ENCODE peak calls at places on chromosomes 5 and 9, in eight cellular contexts. One of them, this sample, is unnamed.

GRCh38 chr9:22040760-22041159 is 31.7 kb upstream of the CDKN2B start:
- DNase-seq in HCT116: no peak
- DNase-seq in HL-60: no peak
- DNase-seq in SK-N-SH: no peak
- DNase-seq in sigmoid colon: no peak
- DNase-seq in breast epithelium: no peak
- DNase-seq in H1: no peak
- DNase-seq in spleen: no peak
- DNase-seq in this sample: no peak

GRCh38 chr5:62005551-62005950 is 300.5 kb upstream of the KIF2A start:
- DNase-seq in HCT116: no peak
- DNase-seq in HL-60: no peak
- DNase-seq in SK-N-SH: no peak
- DNase-seq in sigmoid colon: no peak
- DNase-seq in breast epithelium: no peak
- DNase-seq in H1: no peak
- DNase-seq in spleen: no peak
- DNase-seq in this sample: no peak

GRCh38 chr9:129889936-129890717 is 54.9 kb downstream of the USP20 start:
- DNase-seq in HCT116: no peak
- DNase-seq in HL-60: peak; percentile 64
- DNase-seq in SK-N-SH: no peak
- DNase-seq in sigmoid colon: no peak
- DNase-seq in breast epithelium: no peak
- DNase-seq in H1: peak; percentile 64
- DNase-seq in spleen: peak; percentile 90
- DNase-seq in this sample: peak; percentile 75

GRCh38 chr5:180391276-180391675 is 38.1 kb upstream of the GFPT2 start:
- DNase-seq in HCT116: no peak
- DNase-seq in HL-60: no peak
- DNase-seq in SK-N-SH: peak; percentile 14
- DNase-seq in sigmoid colon: no peak
- DNase-seq in breast epithelium: no peak
- DNase-seq in H1: no peak
- DNase-seq in spleen: no peak
- DNase-seq in this sample: no peak

GRCh38 chr5:91850031-91850430 is 466.9 kb upstream of the ARRDC3 start:
- DNase-seq in HCT116: no peak
- DNase-seq in HL-60: no peak
- DNase-seq in SK-N-SH: no peak
- DNase-seq in sigmoid colon: no peak
- DNase-seq in breast epithelium: no peak
- DNase-seq in H1: no peak
- DNase-seq in spleen: no peak
- DNase-seq in this sample: no peak

GRCh38 chr5:74641014-74641777 is 668 bp upstream of the ENC1 start:
- DNase-seq in HCT116: peak; percentile 48
- DNase-seq in HL-60: peak; percentile 37
- DNase-seq in SK-N-SH: peak; percentile 79
- DNase-seq in sigmoid colon: peak; percentile 81
- DNase-seq in breast epithelium: peak; percentile 61
- DNase-seq in H1: peak; percentile 77
- DNase-seq in spleen: peak; percentile 93
- DNase-seq in this sample: no peak

GRCh38 chr9:3467593-3468219 is 58.1 kb downstream of the RFX3 start:
- DNase-seq in HCT116: peak; percentile 38
- DNase-seq in HL-60: peak; percentile 1
- DNase-seq in SK-N-SH: peak; percentile 50
- DNase-seq in sigmoid colon: peak; percentile 71
- DNase-seq in breast epithelium: no peak
- DNase-seq in H1: no peak
- DNase-seq in spleen: peak; percentile 78
- DNase-seq in this sample: no peak

GRCh38 chr9:74974558-74974957 is 21.8 kb upstream of the C9orf40 start:
- DNase-seq in HCT116: no peak
- DNase-seq in HL-60: no peak
- DNase-seq in SK-N-SH: no peak
- DNase-seq in sigmoid colon: no peak
- DNase-seq in breast epithelium: no peak
- DNase-seq in H1: no peak
- DNase-seq in spleen: no peak
- DNase-seq in this sample: no peak

GRCh38 chr5:140108093-140109049 is 5.5 kb upstream of the PURA start:
- DNase-seq in HCT116: no peak
- DNase-seq in HL-60: no peak
- DNase-seq in SK-N-SH: peak; percentile 58
- DNase-seq in sigmoid colon: peak; percentile 66
- DNase-seq in breast epithelium: no peak
- DNase-seq in H1: peak; percentile 60
- DNase-seq in spleen: peak; percentile 85
- DNase-seq in this sample: no peak

GRCh38 chr9:95101326-95101725 is 216.2 kb downstream of the FANCC start:
- DNase-seq in HCT116: no peak
- DNase-seq in HL-60: no peak
- DNase-seq in SK-N-SH: no peak
- DNase-seq in sigmoid colon: no peak
- DNase-seq in breast epithelium: no peak
- DNase-seq in H1: no peak
- DNase-seq in spleen: no peak
- DNase-seq in this sample: no peak

GRCh38 chr9:112380102-112380581 is at the start of gene HSDL2:
- DNase-seq in HCT116: no peak
- DNase-seq in HL-60: no peak
- DNase-seq in SK-N-SH: no peak
- DNase-seq in sigmoid colon: peak; percentile 82
- DNase-seq in breast epithelium: no peak
- DNase-seq in H1: no peak
- DNase-seq in spleen: no peak
- DNase-seq in this sample: no peak

GRCh38 chr5:150211156-150212030 is 21.5 kb downstream of the SLC6A7 start:
- DNase-seq in HCT116: no peak
- DNase-seq in HL-60: no peak
- DNase-seq in SK-N-SH: no peak
- DNase-seq in sigmoid colon: no peak
- DNase-seq in breast epithelium: no peak
- DNase-seq in H1: peak; percentile 79
- DNase-seq in spleen: no peak
- DNase-seq in this sample: no peak

GRCh38 chr5:131513780-131514179 is 121.2 kb downstream of the RAPGEF6 start:
- DNase-seq in HCT116: no peak
- DNase-seq in HL-60: no peak
- DNase-seq in SK-N-SH: no peak
- DNase-seq in sigmoid colon: no peak
- DNase-seq in breast epithelium: no peak
- DNase-seq in H1: no peak
- DNase-seq in spleen: peak; percentile 57
- DNase-seq in this sample: no peak

GRCh38 chr5:131509811-131510210 is 125.2 kb downstream of the RAPGEF6 start:
- DNase-seq in HCT116: no peak
- DNase-seq in HL-60: no peak
- DNase-seq in SK-N-SH: no peak
- DNase-seq in sigmoid colon: no peak
- DNase-seq in breast epithelium: no peak
- DNase-seq in H1: no peak
- DNase-seq in spleen: no peak
- DNase-seq in this sample: no peak

GRCh38 chr5:131511934-131512333 is 123.1 kb downstream of the RAPGEF6 start:
- DNase-seq in HCT116: no peak
- DNase-seq in HL-60: no peak
- DNase-seq in SK-N-SH: no peak
- DNase-seq in sigmoid colon: no peak
- DNase-seq in breast epithelium: no peak
- DNase-seq in H1: no peak
- DNase-seq in spleen: no peak
- DNase-seq in this sample: no peak

GRCh38 chr5:131515348-131515747 is 119.7 kb downstream of the RAPGEF6 start:
- DNase-seq in HCT116: no peak
- DNase-seq in HL-60: no peak
- DNase-seq in SK-N-SH: no peak
- DNase-seq in sigmoid colon: no peak
- DNase-seq in breast epithelium: no peak
- DNase-seq in H1: no peak
- DNase-seq in spleen: no peak
- DNase-seq in this sample: no peak

GRCh38 chr5:131514316-131515275 is 120.4 kb downstream of the RAPGEF6 start:
- DNase-seq in HCT116: no peak
- DNase-seq in HL-60: no peak
- DNase-seq in SK-N-SH: no peak
- DNase-seq in sigmoid colon: no peak
- DNase-seq in breast epithelium: no peak
- DNase-seq in H1: no peak
- DNase-seq in spleen: no peak
- DNase-seq in this sample: no peak
- H3K4me3 ChIP-seq in HCT116: no peak overlapping the region
- H3K4me3 ChIP-seq in HL-60: no peak overlapping the region
- H3K4me3 ChIP-seq in SK-N-SH: no peak overlapping the region
- H3K4me3 ChIP-seq in sigmoid colon: no peak overlapping the region
- H3K4me3 ChIP-seq in breast epithelium: no peak overlapping the region
- H3K4me3 ChIP-seq in H1: no peak overlapping the region
- H3K4me3 ChIP-seq in spleen: no peak overlapping the region
- H3K4me3 ChIP-seq in this sample: no peak overlapping the region

DNA sequence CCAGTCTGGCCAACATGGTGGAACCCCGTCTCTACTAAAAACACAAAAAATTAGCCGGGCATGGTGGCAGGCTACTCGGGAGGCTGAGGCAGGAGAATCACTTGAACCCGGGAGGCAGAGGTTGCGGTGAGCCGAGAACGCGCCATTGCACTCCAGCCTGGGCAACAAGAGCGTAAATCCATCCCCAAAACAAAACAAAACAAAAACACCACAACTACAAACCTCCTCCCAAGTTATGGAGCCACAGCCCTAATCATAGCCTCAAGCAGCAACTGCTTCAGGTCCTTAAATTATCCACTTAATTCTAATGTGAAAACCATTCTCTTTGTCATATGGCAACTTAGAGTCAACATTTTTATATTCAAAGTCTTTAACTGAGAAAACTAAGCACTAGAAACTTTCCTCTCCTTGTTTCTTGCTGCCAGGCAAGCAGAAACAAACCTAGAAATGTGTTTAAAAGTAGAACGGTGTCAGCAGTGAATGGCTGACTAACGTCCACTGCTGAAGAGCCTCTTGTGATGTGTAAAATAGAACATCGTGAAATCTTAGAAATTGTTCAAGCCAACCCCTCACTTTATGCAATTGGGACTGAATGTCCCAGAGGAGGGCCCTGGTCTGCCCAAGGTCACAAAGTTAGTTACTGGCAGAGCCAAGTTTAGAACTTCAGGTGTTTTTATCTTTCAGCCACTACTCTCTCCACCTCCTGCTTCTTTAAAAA is 5.7 kb downstream of the TMEM245 start:
- DNase-seq in HCT116: no peak
- DNase-seq in HL-60: no peak
- DNase-seq in SK-N-SH: no peak
- DNase-seq in sigmoid colon: no peak
- DNase-seq in breast epithelium: no peak
- DNase-seq in H1: no peak
- DNase-seq in spleen: no peak
- DNase-seq in this sample: no peak
- TF ChIP-seq POLR2AphosphoS5 in HCT116: no peak
- TF ChIP-seq POLR2AphosphoS5 in HL-60: no peak
- TF ChIP-seq POLR2AphosphoS5 in SK-N-SH: no peak
- TF ChIP-seq POLR2AphosphoS5 in sigmoid colon: peak; percentile 44
- TF ChIP-seq POLR2AphosphoS5 in breast epithelium: no peak
- TF ChIP-seq POLR2AphosphoS5 in H1: no peak
- TF ChIP-seq POLR2AphosphoS5 in spleen: no peak
- TF ChIP-seq POLR2AphosphoS5 in this sample: no peak

GRCh38 chr5:83467315-83468044 is 4.1 kb upstream of the VCAN start:
- DNase-seq in HCT116: no peak
- DNase-seq in HL-60: no peak
- DNase-seq in SK-N-SH: no peak
- DNase-seq in sigmoid colon: peak; percentile 65
- DNase-seq in breast epithelium: no peak
- DNase-seq in H1: no peak
- DNase-seq in spleen: no peak
- DNase-seq in this sample: no peak
- TF ChIP-seq CTCF in HCT116: no peak
- TF ChIP-seq CTCF in HL-60: no peak
- TF ChIP-seq CTCF in SK-N-SH: peak; percentile 30
- TF ChIP-seq CTCF in sigmoid colon: no peak
- TF ChIP-seq CTCF in breast epithelium: no peak
- TF ChIP-seq CTCF in H1: no peak
- TF ChIP-seq CTCF in spleen: no peak
- TF ChIP-seq CTCF in this sample: no peak

DNA sequence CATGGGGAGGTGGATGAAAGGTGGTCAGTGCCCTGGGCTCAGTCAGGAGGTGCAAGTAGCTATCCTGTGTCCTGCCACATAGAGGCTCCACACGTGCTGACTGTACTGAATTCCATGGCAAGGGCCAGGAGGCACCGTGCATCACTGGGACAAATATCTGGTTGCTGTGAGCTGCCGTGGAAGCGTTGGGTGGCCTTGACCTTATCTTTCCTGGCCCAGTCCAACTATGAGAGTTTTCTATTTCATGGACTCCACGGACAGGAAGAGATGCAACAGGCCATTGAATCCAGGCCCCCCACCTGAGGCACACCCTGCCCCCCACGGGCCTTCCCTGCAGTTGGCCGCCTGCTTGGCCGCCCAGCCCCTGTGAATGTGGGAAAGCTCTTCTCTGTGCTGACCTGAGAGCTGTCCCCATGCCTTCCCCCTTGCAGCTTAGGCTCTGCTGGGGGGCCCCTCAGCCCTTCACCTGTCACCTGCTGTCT is 1.7 kb downstream of the GRHPR start:
- DNase-seq in HCT116: no peak
- DNase-seq in HL-60: no peak
- DNase-seq in SK-N-SH: no peak
- DNase-seq in sigmoid colon: no peak
- DNase-seq in breast epithelium: no peak
- DNase-seq in H1: no peak
- DNase-seq in spleen: no peak
- DNase-seq in this sample: no peak
- H3K4me3 ChIP-seq in HCT116: peak overlapping the region; percentile 96
- H3K4me3 ChIP-seq in HL-60: no peak overlapping the region
- H3K4me3 ChIP-seq in SK-N-SH: no peak overlapping the region
- H3K4me3 ChIP-seq in sigmoid colon: peak overlapping the region; percentile 72
- H3K4me3 ChIP-seq in breast epithelium: no peak overlapping the region
- H3K4me3 ChIP-seq in H1: no peak overlapping the region
- H3K4me3 ChIP-seq in spleen: no peak overlapping the region
- H3K4me3 ChIP-seq in this sample: no peak overlapping the region